ENCODE peak calls at places on chromosomes 7 and 10, in six cellular contexts. One of them, this sample, is unnamed.

GRCh38 chr7:96401200-96401599 is 79.3 kb upstream of the SLC25A13 start:
- DNase-seq in AG09309: no peak
- DNase-seq in RWPE2: no peak
- DNase-seq in AG04449: no peak
- DNase-seq in mammary epithelial cell: no peak
- DNase-seq in tibial artery: no peak
- DNase-seq in this sample: no peak

GRCh38 chr10:102435529-102436233 is 3.3 kb upstream of the CUEDC2 start:
- DNase-seq in AG04449: no peak
- DNase-seq in RWPE2: no peak
- DNase-seq in AG09309: no peak
- DNase-seq in mammary epithelial cell: no peak
- DNase-seq in tibial artery: no peak
- DNase-seq in this sample: no peak

GRCh38 chr7:100678291-100678984 is 4.9 kb downstream of the GNB2 start:
- DNase-seq in tibial artery: no peak
- DNase-seq in RWPE2: no peak
- DNase-seq in AG04449: no peak
- DNase-seq in mammary epithelial cell: no peak
- DNase-seq in AG09309: no peak
- DNase-seq in this sample: no peak

GRCh38 chr7:101717986-101718746 is 89.1 kb upstream of the MYL10 start:
- DNase-seq in AG09309: peak; percentile 61
- DNase-seq in AG04449: no peak
- DNase-seq in tibial artery: no peak
- DNase-seq in RWPE2: no peak
- DNase-seq in mammary epithelial cell: no peak
- DNase-seq in this sample: peak; percentile 69

GRCh38 chr10:33129181-33129928 is 171.3 kb upstream of the ITGB1 start:
- DNase-seq in tibial artery: peak; percentile 62
- DNase-seq in AG09309: peak; percentile 97
- DNase-seq in AG04449: peak; percentile 97
- DNase-seq in RWPE2: peak; percentile 66
- DNase-seq in mammary epithelial cell: peak; percentile 83
- DNase-seq in this sample: peak; percentile 90

GRCh38 chr10:13276749-13277394 is 23.0 kb downstream of the PHYH start:
- DNase-seq in AG04449: no peak
- DNase-seq in AG09309: peak; percentile 13
- DNase-seq in tibial artery: no peak
- DNase-seq in RWPE2: no peak
- DNase-seq in mammary epithelial cell: no peak
- DNase-seq in this sample: peak; percentile 17

GRCh38 chr7:122692769-122693309 is 6.1 kb downstream of the RNF133 start:
- DNase-seq in AG09309: no peak
- DNase-seq in tibial artery: no peak
- DNase-seq in AG04449: no peak
- DNase-seq in mammary epithelial cell: no peak
- DNase-seq in RWPE2: no peak
- DNase-seq in this sample: no peak

GRCh38 chr10:101145750-101146391 is 14.8 kb downstream of the TLX1 start:
- DNase-seq in RWPE2: peak; percentile 51
- DNase-seq in tibial artery: no peak
- DNase-seq in AG04449: no peak
- DNase-seq in AG09309: no peak
- DNase-seq in mammary epithelial cell: no peak
- DNase-seq in this sample: no peak

GRCh38 chr10:120963587-120964220 is 112.5 kb downstream of the WDR11 start:
- DNase-seq in tibial artery: no peak
- DNase-seq in AG04449: no peak
- DNase-seq in RWPE2: no peak
- DNase-seq in AG09309: no peak
- DNase-seq in mammary epithelial cell: no peak
- DNase-seq in this sample: no peak

GRCh38 chr10:31770307-31770902 is 158.2 kb downstream of the ARHGAP12 start:
- DNase-seq in tibial artery: peak; percentile 48
- DNase-seq in AG09309: no peak
- DNase-seq in AG04449: no peak
- DNase-seq in mammary epithelial cell: no peak
- DNase-seq in RWPE2: no peak
- DNase-seq in this sample: no peak

GRCh38 chr7:92417913-92418312 is 29.4 kb upstream of the GATAD1 start:
- DNase-seq in AG04449: no peak
- DNase-seq in AG09309: no peak
- DNase-seq in mammary epithelial cell: no peak
- DNase-seq in tibial artery: no peak
- DNase-seq in RWPE2: no peak
- DNase-seq in this sample: no peak

GRCh38 chr7:31926991-31927584 is 143.1 kb downstream of the PDE1C start:
- DNase-seq in AG09309: no peak
- DNase-seq in AG04449: no peak
- DNase-seq in RWPE2: no peak
- DNase-seq in tibial artery: no peak
- DNase-seq in mammary epithelial cell: no peak
- DNase-seq in this sample: no peak

GRCh38 chr10:110263164-110263563 is 41.6 kb downstream of the SMNDC1 start:
- DNase-seq in mammary epithelial cell: no peak
- DNase-seq in RWPE2: no peak
- DNase-seq in AG04449: no peak
- DNase-seq in tibial artery: no peak
- DNase-seq in AG09309: no peak
- DNase-seq in this sample: no peak

GRCh38 chr10:82942572-82943091 is 1067.6 kb downstream of the NRG3 start:
- DNase-seq in AG04449: no peak
- DNase-seq in AG09309: peak; percentile 33
- DNase-seq in RWPE2: no peak
- DNase-seq in mammary epithelial cell: no peak
- DNase-seq in tibial artery: peak; percentile 29
- DNase-seq in this sample: peak; percentile 71

GRCh38 chr7:41732279-41733062 is 29.6 kb upstream of the INHBA start:
- DNase-seq in tibial artery: no peak
- DNase-seq in AG04449: no peak
- DNase-seq in mammary epithelial cell: no peak
- DNase-seq in RWPE2: no peak
- DNase-seq in AG09309: no peak
- DNase-seq in this sample: no peak

GRCh38 chr7:42522227-42522991 is 285.4 kb upstream of the GLI3 start:
- DNase-seq in AG04449: no peak
- DNase-seq in tibial artery: no peak
- DNase-seq in mammary epithelial cell: peak; percentile 32
- DNase-seq in AG09309: no peak
- DNase-seq in RWPE2: no peak
- DNase-seq in this sample: no peak

GRCh38 chr10:75431180-75432111 is at the start of gene LRMDA:
- DNase-seq in tibial artery: peak; percentile 54
- DNase-seq in AG04449: no peak
- DNase-seq in RWPE2: no peak
- DNase-seq in AG09309: no peak
- DNase-seq in mammary epithelial cell: no peak
- DNase-seq in this sample: no peak

GRCh38 chr10:127889605-127890195 is 3.0 kb downstream of the CLRN3 start:
- DNase-seq in AG09309: no peak
- DNase-seq in RWPE2: no peak
- DNase-seq in mammary epithelial cell: peak; percentile 49
- DNase-seq in AG04449: no peak
- DNase-seq in tibial artery: no peak
- DNase-seq in this sample: no peak

GRCh38 chr7:14414274-14414986 is 425.0 kb upstream of the ETV1 start:
- DNase-seq in mammary epithelial cell: no peak
- DNase-seq in AG09309: no peak
- DNase-seq in tibial artery: no peak
- DNase-seq in RWPE2: no peak
- DNase-seq in AG04449: no peak
- DNase-seq in this sample: no peak

GRCh38 chr10:69801094-69801433 is 642 bp upstream of the COL13A1 start:
- DNase-seq in tibial artery: no peak
- DNase-seq in RWPE2: no peak
- DNase-seq in mammary epithelial cell: peak; percentile 61
- DNase-seq in AG04449: no peak
- DNase-seq in AG09309: no peak
- DNase-seq in this sample: peak; percentile 30

DNA sequence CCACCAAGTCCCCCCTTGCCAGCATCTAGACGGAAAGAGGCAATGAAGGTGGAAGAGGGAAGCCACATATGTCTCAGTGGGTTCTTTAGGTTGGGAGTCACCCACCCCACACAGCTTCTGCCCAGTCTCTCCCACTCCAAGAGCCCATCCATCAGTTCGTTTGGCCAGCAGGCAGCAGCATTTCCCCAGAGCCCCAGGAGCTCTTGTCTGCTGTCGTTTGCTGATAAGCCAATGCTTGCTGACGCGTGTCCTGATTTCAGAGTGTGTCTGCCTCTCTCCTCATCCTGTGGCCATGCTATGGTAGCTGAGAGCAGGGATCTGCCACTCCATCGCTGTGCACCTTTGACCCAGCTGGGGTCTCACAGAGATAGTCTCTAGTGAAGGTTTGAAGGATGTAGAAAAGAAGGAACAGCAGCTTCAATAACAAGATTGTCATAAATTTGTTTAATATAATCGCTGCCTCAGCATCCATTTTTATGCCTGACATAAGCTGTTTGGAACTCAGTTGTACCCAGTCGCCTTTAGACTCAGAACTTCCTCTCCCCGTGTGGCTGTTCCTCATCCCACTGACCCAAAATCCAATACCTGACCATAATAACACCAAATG is 39.4 kb upstream of the GDF10 start:
- DNase-seq in tibial artery: no peak
- DNase-seq in mammary epithelial cell: no peak
- DNase-seq in RWPE2: no peak
- DNase-seq in AG09309: no peak
- DNase-seq in AG04449: no peak
- DNase-seq in this sample: no peak
- TF ChIP-seq CTCF in tibial artery: no peak
- TF ChIP-seq CTCF in mammary epithelial cell: no peak
- TF ChIP-seq CTCF in RWPE2: no peak
- TF ChIP-seq CTCF in AG09309: no peak
- TF ChIP-seq CTCF in AG04449: no peak
- TF ChIP-seq CTCF in this sample: no peak

DNA sequence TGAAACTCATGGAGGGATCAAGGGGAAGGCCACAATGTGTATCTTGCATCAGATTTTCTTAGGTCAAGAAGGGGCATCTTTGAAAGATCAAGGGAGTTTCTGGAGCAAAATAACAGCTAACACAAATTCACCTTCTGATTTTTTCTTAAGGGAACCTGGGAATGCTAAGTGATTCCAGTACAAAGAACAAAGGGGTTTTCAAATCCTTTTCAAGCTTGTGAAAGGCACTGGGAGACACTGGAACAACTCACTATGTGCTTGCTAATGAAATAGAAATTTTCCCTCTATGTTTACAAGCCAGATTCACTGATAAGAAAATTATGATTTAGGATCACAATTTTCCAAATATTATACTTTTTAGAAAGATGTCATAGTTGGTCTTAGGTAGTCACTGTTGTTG is 322.4 kb upstream of the AOAH start:
- DNase-seq in tibial artery: no peak
- DNase-seq in AG09309: no peak
- DNase-seq in RWPE2: no peak
- DNase-seq in AG04449: no peak
- DNase-seq in mammary epithelial cell: no peak
- DNase-seq in this sample: no peak
- TF ChIP-seq CTCF in tibial artery: no peak
- TF ChIP-seq CTCF in AG09309: no peak
- TF ChIP-seq CTCF in RWPE2: no peak
- TF ChIP-seq CTCF in AG04449: no peak
- TF ChIP-seq CTCF in mammary epithelial cell: no peak
- TF ChIP-seq CTCF in this sample: no peak

DNA sequence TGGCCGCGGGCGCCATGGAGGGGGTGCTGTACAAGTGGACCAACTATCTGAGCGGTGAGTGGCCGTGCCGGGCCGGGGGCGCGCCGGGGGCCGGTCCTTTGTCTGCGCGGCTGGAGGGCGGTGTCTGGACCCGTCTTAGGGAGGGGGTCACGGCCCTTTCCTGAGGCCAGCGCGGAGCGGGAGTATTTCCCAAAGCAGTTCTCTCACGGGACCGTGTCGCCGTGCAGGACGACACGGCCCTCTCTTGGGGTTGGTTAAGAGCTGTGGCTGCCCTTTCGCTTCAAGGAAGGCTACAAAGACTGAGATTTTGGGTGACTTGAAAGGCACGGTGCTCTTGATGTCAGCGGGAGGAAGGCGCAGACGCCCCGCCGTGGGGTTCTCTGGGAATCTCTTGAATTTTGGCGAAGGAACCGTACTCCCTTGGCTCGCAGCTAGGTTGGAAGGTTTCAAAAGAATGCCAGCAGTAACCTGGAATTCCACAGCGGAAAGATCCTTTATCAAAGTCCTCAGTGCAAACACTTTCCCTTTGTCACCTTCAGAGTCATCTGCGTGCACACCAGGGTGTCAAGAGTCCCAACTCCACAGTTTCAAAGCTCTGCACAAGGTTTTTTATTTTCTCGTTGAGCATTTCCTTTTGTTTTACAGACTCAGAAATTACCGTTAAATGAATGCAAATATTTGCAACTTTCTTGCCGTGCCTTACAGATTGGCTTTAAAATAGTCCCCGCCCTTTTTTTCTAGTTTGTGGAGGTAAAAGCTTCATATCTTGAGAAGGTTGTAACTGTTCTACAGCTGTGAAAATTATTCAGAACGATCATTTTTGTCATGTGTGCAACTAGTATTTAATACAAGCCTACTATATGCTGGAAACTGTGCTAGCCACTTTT is 780 bp downstream of the PLEKHA8 start:
- DNase-seq in AG04449: no peak
- DNase-seq in mammary epithelial cell: peak; percentile 47
- DNase-seq in tibial artery: peak; percentile 37
- DNase-seq in AG09309: no peak
- DNase-seq in RWPE2: peak; percentile 60
- DNase-seq in this sample: peak; percentile 22
- TF ChIP-seq CTCF in AG04449: no peak
- TF ChIP-seq CTCF in mammary epithelial cell: no peak
- TF ChIP-seq CTCF in tibial artery: no peak
- TF ChIP-seq CTCF in AG09309: no peak
- TF ChIP-seq CTCF in RWPE2: no peak
- TF ChIP-seq CTCF in this sample: no peak

DNA sequence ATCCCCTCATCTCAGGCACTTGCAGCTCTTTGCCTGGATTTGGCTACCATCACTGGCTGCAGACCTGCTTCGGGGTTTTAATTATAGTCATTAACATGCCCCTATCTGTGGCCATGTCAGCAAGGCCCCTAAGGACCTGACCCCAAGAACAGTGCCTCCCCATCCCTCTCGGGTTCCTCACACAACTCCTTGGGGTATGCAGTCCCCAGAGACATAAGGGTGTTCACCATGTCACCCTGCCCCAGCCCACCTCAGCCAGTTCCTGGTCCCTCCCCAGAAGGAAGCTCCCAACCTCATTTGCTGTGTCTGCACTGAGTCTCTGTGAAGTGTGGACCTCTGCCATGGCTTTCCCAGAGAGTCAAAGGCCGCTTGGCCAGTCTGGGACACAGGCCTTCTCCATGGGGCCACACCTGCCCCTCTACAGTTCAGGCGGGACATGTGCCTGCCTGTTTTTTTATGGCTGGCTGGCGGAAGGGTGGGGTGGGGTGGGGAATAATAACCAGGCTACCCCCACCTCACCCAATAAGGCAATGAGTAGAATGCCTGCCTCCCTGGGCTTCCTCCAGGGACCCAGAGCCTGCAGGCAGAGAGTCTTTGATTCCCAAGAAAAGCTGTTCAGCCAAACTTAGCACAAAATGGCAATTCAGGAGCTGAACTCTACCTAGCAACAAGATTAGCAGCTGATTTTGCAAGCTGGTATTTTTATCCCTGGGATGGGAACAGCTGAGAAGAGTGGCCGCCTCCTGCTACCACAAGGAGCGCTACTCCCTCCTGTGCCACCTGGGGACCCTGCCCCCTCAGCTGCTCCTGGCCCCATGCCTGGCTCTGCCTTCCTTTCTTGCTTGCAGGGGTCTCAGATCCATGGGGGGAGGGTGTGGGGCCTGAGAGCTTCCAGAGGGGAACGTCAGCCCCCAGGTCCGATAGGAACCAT is 23.7 kb upstream of the CAMK2B start:
- DNase-seq in mammary epithelial cell: no peak
- DNase-seq in AG09309: no peak
- DNase-seq in tibial artery: no peak
- DNase-seq in AG04449: no peak
- DNase-seq in RWPE2: no peak
- DNase-seq in this sample: no peak
- TF ChIP-seq CTCF in mammary epithelial cell: no peak
- TF ChIP-seq CTCF in AG09309: no peak
- TF ChIP-seq CTCF in tibial artery: no peak
- TF ChIP-seq CTCF in AG04449: no peak
- TF ChIP-seq CTCF in RWPE2: no peak
- TF ChIP-seq CTCF in this sample: peak; percentile 38